ENCODE peak calls at places on chromosomes 1 and 21, in four cellular contexts. A is AG09309, H is GM23338, Z is amniotic stem cell. W is an unnamed sample.

GRCh38 chr1:115496904-115497527 is 144.8 kb upstream of the VANGL1 start:
- DNase-seq in A (peak), H (no peak), Z (peak), W (no peak)

GRCh38 chr1:200837931-200838571 is 34.7 kb upstream of the GPR25 start:
- DNase-seq in Z (no peak), H (no peak), A (no peak), W (peak)

GRCh38 chr1:183417691-183418491 is at the start of gene NMNAT2:
- DNase-seq in H (peak), A (no peak), Z (no peak), W (no peak)

GRCh38 chr1:31203215-31203614 is 36.5 kb downstream of the NKAIN1 start:
- DNase-seq in Z (no peak), A (no peak), H (no peak), W (no peak)

GRCh38 chr1:244969355-244970235 is 105.3 kb upstream of the HNRNPU start:
- DNase-seq in A (peak), Z (peak), H (peak), W (peak)

GRCh38 chr1:36707221-36707620 is 224.5 kb upstream of the CSF3R start:
- DNase-seq in Z (no peak), H (no peak), A (no peak), W (no peak)

GRCh38 chr1:100631015-100631521 is 88.5 kb upstream of the VCAM1 start:
- DNase-seq in H (no peak), A (peak), Z (no peak), W (no peak)

GRCh38 chr1:83064589-83065242 is 934.2 kb downstream of the TTLL7 start:
- DNase-seq in Z (no peak), H (no peak), A (no peak), W (no peak)

GRCh38 chr1:213905315-213905714 is 82.5 kb upstream of the PROX1 start:
- DNase-seq in A (no peak), H (no peak), Z (no peak), W (no peak)

GRCh38 chr1:7470904-7471638 is 300.0 kb upstream of the VAMP3 start:
- DNase-seq in H (no peak), A (peak), Z (peak), W (peak)

GRCh38 chr1:118136511-118136937 is 48.5 kb downstream of the SPAG17 start:
- DNase-seq in A (peak), Z (no peak), H (no peak), W (peak)

GRCh38 chr1:75632350-75632949 is 21.5 kb upstream of the SLC44A5 start:
- DNase-seq in A (peak), H (peak), Z (no peak), W (no peak)

GRCh38 chr1:152410599-152410998 is 3.5 kb downstream of the CRNN start:
- DNase-seq in H (peak), Z (no peak), A (no peak), W (no peak)

GRCh38 chr21:46116846-46117585 is 19.1 kb downstream of the COL6A2 start:
- DNase-seq in H (no peak), Z (no peak), A (no peak), W (no peak)

GRCh38 chr1:246527402-246528088 is 20.5 kb upstream of the SMYD3 start:
- DNase-seq in H (no peak), Z (no peak), A (no peak), W (no peak)

GRCh38 chr1:97412737-97413136 is 508.1 kb downstream of the DPYD start:
- DNase-seq in A (no peak), Z (no peak), H (no peak), W (no peak)

GRCh38 chr1:90850925-90851710 is 134.0 kb upstream of the BARHL2 start:
- DNase-seq in A (peak), Z (peak), H (peak), W (peak)

GRCh38 chr1:182561432-182561831 is 27.6 kb downstream of the RNASEL start:
- DNase-seq in H (no peak), A (no peak), Z (no peak), W (no peak)

GRCh38 chr1:230899845-230900251 is 31.5 kb upstream of the C1orf198 start:
- DNase-seq in A (peak), H (no peak), Z (peak), W (peak)

GRCh38 chr1:199132006-199132405 is 493.2 kb downstream of the PTPRC start:
- DNase-seq in A (no peak), H (no peak), Z (no peak), W (no peak)

W was measured in BJ.